ENCODE peak calls at places on chromosome 2, in four cellular contexts. K is trophoblast cell, O is SK-N-SH, C is IMR-90. I is an unnamed sample.

GRCh38 chr2:240623531-240624010 is 1.7 kb upstream of the GPR35 start:
- DNase-seq in O (no peak), C (no peak), K (no peak), I (no peak)

GRCh38 chr2:240571314-240571973 is 3.2 kb downstream of the RNPEPL1 start:
- DNase-seq in C (no peak), O (peak; percentile 19), K (no peak), I (no peak)

GRCh38 chr2:26172866-26173595 is at the start of gene GAREM2:
- DNase-seq in O (peak; percentile 99), C (no peak), K (no peak), I (peak; percentile 78)

GRCh38 chr2:76748581-76749296 is 773.4 kb downstream of the LRRTM4 start:
- DNase-seq in K (no peak), C (no peak), O (no peak), I (no peak)

GRCh38 chr2:37698931-37699481 is 27.6 kb upstream of the CDC42EP3 start:
- DNase-seq in K (peak; percentile 54), C (peak; percentile 73), O (no peak), I (no peak)

GRCh38 chr2:106575955-106576354 is 88.8 kb downstream of the CD8B2 start:
- DNase-seq in C (peak; percentile 56), K (peak; percentile 51), O (peak; percentile 64), I (peak; percentile 73)

GRCh38 chr2:217469203-217469810 is 533.5 kb downstream of the TNS1 start:
- DNase-seq in K (no peak), O (no peak), C (peak; percentile 32), I (no peak)

GRCh38 chr2:28282861-28283646 is 109.6 kb upstream of the FOSL2 start:
- DNase-seq in K (no peak), C (no peak), O (no peak), I (no peak)

GRCh38 chr2:105121417-105121816 is 83.5 kb downstream of the MRPS9 start:
- DNase-seq in O (no peak), C (no peak), K (no peak), I (no peak)

DNA sequence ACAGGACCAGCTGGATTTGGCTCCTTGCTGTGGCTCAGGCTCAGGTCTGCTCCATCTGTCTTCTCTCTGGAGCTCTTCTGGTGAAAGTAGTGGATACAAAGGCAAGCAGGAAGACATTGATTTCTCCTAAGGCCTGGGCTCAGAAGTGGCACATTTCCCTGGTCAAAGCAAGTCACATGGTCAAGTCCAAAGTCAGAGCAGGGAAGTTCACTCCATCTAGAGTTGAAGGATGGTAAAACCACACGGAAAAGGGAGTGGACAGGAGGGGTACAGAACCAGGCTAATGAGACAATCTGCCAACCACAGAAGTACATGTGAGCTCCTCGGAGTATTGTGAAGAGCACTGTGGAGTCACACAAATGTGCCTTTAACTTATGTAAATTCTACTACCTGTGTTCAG is 66.1 kb downstream of the MARCO start:
- DNase-seq in C (no peak), K (no peak), O (no peak), I (no peak)
- H3K27me3 ChIP-seq in C (peaks cover 3% of the 10 kb centered on the region), K (no peaks in the 10 kb centered on the region), O (peaks cover 17% of the 10 kb centered on the region), I (peaks cover 36% of the 10 kb centered on the region)

DNA sequence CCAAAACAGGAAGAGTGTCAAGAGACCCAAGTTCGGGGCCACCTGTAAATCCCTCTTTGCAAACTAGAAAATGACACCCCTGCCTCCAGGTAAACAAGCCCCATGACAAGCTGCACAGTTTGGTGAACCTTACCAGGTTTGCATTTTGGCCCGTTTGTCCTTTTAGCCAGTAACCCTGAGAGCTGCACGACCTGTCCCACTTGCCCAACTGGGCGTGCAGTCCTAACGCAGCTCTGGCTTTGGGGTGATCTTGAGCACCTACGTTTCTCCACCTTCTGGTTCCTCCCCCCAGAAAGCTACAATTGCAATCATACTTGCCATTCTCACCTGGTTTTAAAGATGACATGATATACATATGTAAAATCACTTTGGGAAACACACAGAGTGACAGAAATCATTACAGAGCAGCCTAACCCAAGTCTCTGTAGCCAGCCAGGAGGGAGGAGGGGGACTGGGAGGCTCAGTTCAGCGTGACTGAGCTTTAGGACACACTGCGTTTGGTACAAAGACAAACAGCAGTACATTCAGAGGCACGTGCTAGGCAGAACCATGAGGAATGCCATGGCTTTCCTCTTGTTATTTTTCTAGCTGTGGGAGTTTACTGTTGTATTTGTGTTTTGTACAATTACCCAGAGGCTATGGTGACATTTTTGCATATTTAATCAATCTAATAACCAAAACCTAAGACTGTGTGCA is 304.0 kb downstream of the IRS1 start:
- DNase-seq in O (no peak), K (no peak), C (no peak), I (peak; percentile 78)
- H2AFZ ChIP-seq in O (no peak overlapping the region), K (no peak overlapping the region), C (no peak overlapping the region), I (peak overlapping the region; percentile 63)

GRCh38 chr2:236570081-236570979 is 705 bp downstream of the ACKR3 start:
- DNase-seq in K (no peak), O (no peak), C (no peak), I (peak; percentile 43)
- H3K9ac ChIP-seq in K (peak overlapping the region; percentile 90), O (no peak overlapping the region), C (no peak overlapping the region), I (no peak overlapping the region)

DNA sequence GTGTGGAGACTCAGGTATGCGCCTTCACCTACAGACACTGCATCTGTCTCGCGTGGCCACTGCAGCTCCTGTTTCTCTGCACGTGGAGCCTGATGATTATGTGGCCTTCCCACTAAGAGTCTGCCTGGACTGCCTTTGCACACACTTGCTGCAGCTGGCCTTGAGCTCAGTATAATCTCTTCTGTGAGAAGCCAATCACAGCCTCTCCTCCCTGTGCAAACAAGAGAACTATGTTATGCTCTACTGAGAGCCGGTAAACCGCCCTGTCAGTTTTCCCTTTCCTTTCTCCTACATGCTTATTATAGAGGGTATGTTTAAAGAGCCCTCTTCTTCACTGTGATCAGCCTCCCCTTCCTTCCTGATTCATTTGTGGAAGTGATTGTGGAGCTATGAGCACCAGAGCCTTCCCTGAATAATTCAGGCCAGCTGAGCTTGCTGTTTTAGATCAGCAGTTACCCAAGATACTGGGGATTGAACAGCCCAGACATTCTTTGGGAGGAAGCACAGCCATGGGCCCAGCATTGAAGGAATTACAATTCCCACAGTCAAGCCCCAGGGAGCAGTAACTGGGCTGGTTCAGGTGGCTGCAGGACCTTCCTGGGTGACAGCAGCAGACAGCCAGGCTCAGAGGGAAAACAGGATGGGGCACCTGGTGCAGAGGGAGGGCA is 3.7 kb upstream of the TGFA start:
- DNase-seq in C (no peak), K (no peak), O (no peak), I (no peak)
- H3K27me3 ChIP-seq in C (peaks cover 40% of the 10 kb centered on the region), K (peaks cover 14% of the 10 kb centered on the region), O (peaks cover 28% of the 10 kb centered on the region), I (peaks cover 31% of the 10 kb centered on the region)

GRCh38 chr2:153509133-153509532 is 30.6 kb upstream of the RPRM start:
- DNase-seq in C (no peak), O (peak; percentile 33), K (no peak), I (peak; percentile 39)
- H2AFZ ChIP-seq in C (no peak overlapping the region), O (no peak overlapping the region), K (no peak overlapping the region), I (no peak overlapping the region)

DNA sequence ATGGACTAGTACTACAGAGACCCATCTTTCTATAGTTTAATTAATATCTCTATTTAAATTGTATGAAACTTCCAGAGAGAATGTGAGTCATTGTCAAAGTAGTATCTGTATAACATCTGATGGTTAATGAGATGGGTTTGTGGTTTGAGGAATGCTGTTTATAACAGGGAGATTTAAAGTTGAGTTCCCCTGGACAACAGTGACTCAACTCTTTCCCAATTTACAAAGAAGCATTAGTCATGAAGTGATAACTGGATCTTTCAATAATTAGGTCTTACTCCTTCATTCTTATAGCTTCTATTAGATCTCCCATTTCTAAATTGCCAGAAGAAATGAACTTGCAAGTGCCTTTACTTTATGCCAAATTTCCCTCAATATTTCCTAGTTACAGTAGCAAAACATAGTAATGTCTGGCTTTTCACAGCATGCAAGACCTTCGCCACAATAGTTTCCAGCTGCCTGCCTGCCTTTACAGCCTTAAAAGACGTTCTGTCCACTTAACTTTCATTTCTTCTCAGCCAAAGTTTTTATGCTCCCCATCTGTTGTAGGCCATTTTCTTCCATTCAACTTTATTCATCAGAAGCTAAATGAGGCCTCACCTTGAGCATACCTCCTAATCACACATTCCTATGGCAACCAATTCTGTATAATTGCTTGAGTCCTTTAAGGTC is 47.7 kb upstream of the WDR75 start:
- DNase-seq in O (no peak), C (peak; percentile 99), K (peak; percentile 24), I (no peak)
- H3K9ac ChIP-seq in O (peak overlapping the region; percentile 43), C (no peak overlapping the region), K (no peak overlapping the region), I (no peak overlapping the region)

GRCh38 chr2:3774336-3774735 is 71.0 kb downstream of the DCDC2C start:
- DNase-seq in O (no peak), K (no peak), C (no peak), I (no peak)
- H3K27me3 ChIP-seq in O (no peaks in the 10 kb centered on the region), K (no peaks in the 10 kb centered on the region), C (no peaks in the 10 kb centered on the region), I (no peaks in the 10 kb centered on the region)

GRCh38 chr2:58974881-58975280 is 733.8 kb upstream of the FANCL start:
- DNase-seq in K (no peak), C (no peak), O (no peak), I (no peak)
- H2AFZ ChIP-seq in K (no peak overlapping the region), C (no peak overlapping the region), O (no peak overlapping the region), I (no peak overlapping the region)

GRCh38 chr2:46827274-46827930 is 88.2 kb downstream of the MCFD2 start:
- DNase-seq in C (peak; percentile 81), O (no peak), K (no peak), I (no peak)
- H3K9ac ChIP-seq in C (peak overlapping the region; percentile 7), O (no peak overlapping the region), K (no peak overlapping the region), I (no peak overlapping the region)